ENCODE peak calls at places on chromosome 6, in seven cellular contexts. One of them, this sample, is unnamed.

GRCh38 chr6:43584892-43585570 is 9.0 kb downstream of the POLH start:
- DNase-seq in WTC11: no peak
- DNase-seq in H1: no peak
- DNase-seq in GM13976: no peak
- DNase-seq in CD4-positive, alpha-beta T cell: no peak
- DNase-seq in prostate gland: no peak
- DNase-seq in fibroblast of the aortic adventitia: no peak
- DNase-seq in this sample: peak; percentile 20

GRCh38 chr6:170007468-170008240 is 256.2 kb downstream of the ERMARD start:
- DNase-seq in WTC11: peak; percentile 44
- DNase-seq in H1: no peak
- DNase-seq in GM13976: no peak
- DNase-seq in CD4-positive, alpha-beta T cell: no peak
- DNase-seq in prostate gland: no peak
- DNase-seq in fibroblast of the aortic adventitia: no peak
- DNase-seq in this sample: no peak

GRCh38 chr6:97282726-97283617 is at the start of gene MMS22L:
- DNase-seq in WTC11: peak; percentile 95
- DNase-seq in H1: peak; percentile 82
- DNase-seq in GM13976: peak; percentile 93
- DNase-seq in CD4-positive, alpha-beta T cell: peak; percentile 86
- DNase-seq in prostate gland: peak; percentile 93
- DNase-seq in fibroblast of the aortic adventitia: peak; percentile 96
- DNase-seq in this sample: peak; percentile 93

GRCh38 chr6:34237722-34238506 is 1.2 kb downstream of the HMGA1 start:
- DNase-seq in WTC11: peak; percentile 54
- DNase-seq in H1: no peak
- DNase-seq in GM13976: peak; percentile 69
- DNase-seq in CD4-positive, alpha-beta T cell: peak; percentile 57
- DNase-seq in prostate gland: no peak
- DNase-seq in fibroblast of the aortic adventitia: no peak
- DNase-seq in this sample: peak; percentile 87

GRCh38 chr6:25156123-25156522 is 123.1 kb upstream of the CARMIL1 start:
- DNase-seq in WTC11: no peak
- DNase-seq in H1: no peak
- DNase-seq in GM13976: no peak
- DNase-seq in CD4-positive, alpha-beta T cell: no peak
- DNase-seq in prostate gland: no peak
- DNase-seq in fibroblast of the aortic adventitia: no peak
- DNase-seq in this sample: no peak

GRCh38 chr6:40550096-40550731 is 37.0 kb downstream of the LRFN2 start:
- DNase-seq in WTC11: no peak
- DNase-seq in H1: no peak
- DNase-seq in GM13976: peak; percentile 50
- DNase-seq in CD4-positive, alpha-beta T cell: no peak
- DNase-seq in prostate gland: peak; percentile 8
- DNase-seq in fibroblast of the aortic adventitia: peak; percentile 61
- DNase-seq in this sample: peak; percentile 35

GRCh38 chr6:118665011-118665410 is 13.6 kb upstream of the CEP85L start:
- DNase-seq in WTC11: no peak
- DNase-seq in H1: no peak
- DNase-seq in GM13976: no peak
- DNase-seq in CD4-positive, alpha-beta T cell: no peak
- DNase-seq in prostate gland: no peak
- DNase-seq in fibroblast of the aortic adventitia: no peak
- DNase-seq in this sample: no peak

GRCh38 chr6:7131390-7131789 is 23.6 kb downstream of the RREB1 start:
- DNase-seq in WTC11: no peak
- DNase-seq in H1: no peak
- DNase-seq in GM13976: no peak
- DNase-seq in CD4-positive, alpha-beta T cell: no peak
- DNase-seq in prostate gland: no peak
- DNase-seq in fibroblast of the aortic adventitia: no peak
- DNase-seq in this sample: no peak

GRCh38 chr6:156646496-156646895 is 130.7 kb upstream of the ARID1B start:
- DNase-seq in WTC11: no peak
- DNase-seq in H1: no peak
- DNase-seq in GM13976: no peak
- DNase-seq in CD4-positive, alpha-beta T cell: no peak
- DNase-seq in prostate gland: no peak
- DNase-seq in fibroblast of the aortic adventitia: no peak
- DNase-seq in this sample: no peak

GRCh38 chr6:168718821-168719475 is 278.0 kb downstream of the SMOC2 start:
- DNase-seq in WTC11: no peak
- DNase-seq in H1: no peak
- DNase-seq in GM13976: no peak
- DNase-seq in CD4-positive, alpha-beta T cell: no peak
- DNase-seq in prostate gland: no peak
- DNase-seq in fibroblast of the aortic adventitia: no peak
- DNase-seq in this sample: no peak

GRCh38 chr6:87393026-87393622 is 14.6 kb upstream of the CFAP206 start:
- DNase-seq in WTC11: no peak
- DNase-seq in H1: no peak
- DNase-seq in GM13976: peak; percentile 41
- DNase-seq in CD4-positive, alpha-beta T cell: peak; percentile 20
- DNase-seq in prostate gland: peak; percentile 61
- DNase-seq in fibroblast of the aortic adventitia: peak; percentile 73
- DNase-seq in this sample: peak; percentile 55

GRCh38 chr6:35240838-35241801 is 18.4 kb upstream of the ZNF76 start:
- DNase-seq in WTC11: peak; percentile 95
- DNase-seq in H1: peak; percentile 64
- DNase-seq in GM13976: peak; percentile 86
- DNase-seq in CD4-positive, alpha-beta T cell: peak; percentile 64
- DNase-seq in prostate gland: peak; percentile 68
- DNase-seq in fibroblast of the aortic adventitia: peak; percentile 53
- DNase-seq in this sample: peak; percentile 72

GRCh38 chr6:23589811-23590210 is 536.2 kb upstream of the NRSN1 start:
- DNase-seq in WTC11: no peak
- DNase-seq in H1: no peak
- DNase-seq in GM13976: no peak
- DNase-seq in CD4-positive, alpha-beta T cell: no peak
- DNase-seq in prostate gland: no peak
- DNase-seq in fibroblast of the aortic adventitia: no peak
- DNase-seq in this sample: no peak

GRCh38 chr6:163457637-163458561 is 43.4 kb downstream of the QKI start:
- DNase-seq in WTC11: no peak
- DNase-seq in H1: no peak
- DNase-seq in GM13976: no peak
- DNase-seq in CD4-positive, alpha-beta T cell: no peak
- DNase-seq in prostate gland: no peak
- DNase-seq in fibroblast of the aortic adventitia: peak; percentile 89
- DNase-seq in this sample: no peak

GRCh38 chr6:160919713-160920112 is 71.9 kb upstream of the MAP3K4 start:
- DNase-seq in WTC11: no peak
- DNase-seq in H1: no peak
- DNase-seq in GM13976: no peak
- DNase-seq in CD4-positive, alpha-beta T cell: no peak
- DNase-seq in prostate gland: no peak
- DNase-seq in fibroblast of the aortic adventitia: peak; percentile 91
- DNase-seq in this sample: no peak

GRCh38 chr6:83231146-83231545 is 38.0 kb downstream of the RWDD2A start:
- DNase-seq in WTC11: no peak
- DNase-seq in H1: no peak
- DNase-seq in GM13976: no peak
- DNase-seq in CD4-positive, alpha-beta T cell: no peak
- DNase-seq in prostate gland: no peak
- DNase-seq in fibroblast of the aortic adventitia: peak; percentile 93
- DNase-seq in this sample: no peak

GRCh38 chr6:12717356-12717755 is 789 bp downstream of the PHACTR1 start:
- DNase-seq in WTC11: no peak
- DNase-seq in H1: no peak
- DNase-seq in GM13976: no peak
- DNase-seq in CD4-positive, alpha-beta T cell: no peak
- DNase-seq in prostate gland: no peak
- DNase-seq in fibroblast of the aortic adventitia: no peak
- DNase-seq in this sample: no peak

GRCh38 chr6:147297124-147297523 is 92.9 kb downstream of the STXBP5 start:
- DNase-seq in WTC11: no peak
- DNase-seq in H1: no peak
- DNase-seq in GM13976: no peak
- DNase-seq in CD4-positive, alpha-beta T cell: no peak
- DNase-seq in prostate gland: no peak
- DNase-seq in fibroblast of the aortic adventitia: no peak
- DNase-seq in this sample: no peak

GRCh38 chr6:168124161-168124560 is 45.1 kb upstream of the FRMD1 start:
- DNase-seq in WTC11: no peak
- DNase-seq in H1: no peak
- DNase-seq in GM13976: no peak
- DNase-seq in CD4-positive, alpha-beta T cell: no peak
- DNase-seq in prostate gland: no peak
- DNase-seq in fibroblast of the aortic adventitia: no peak
- DNase-seq in this sample: no peak

GRCh38 chr6:2744778-2745177 is 5.9 kb downstream of the MYLK4 start:
- DNase-seq in WTC11: no peak
- DNase-seq in H1: no peak
- DNase-seq in GM13976: no peak
- DNase-seq in CD4-positive, alpha-beta T cell: no peak
- DNase-seq in prostate gland: no peak
- DNase-seq in fibroblast of the aortic adventitia: no peak
- DNase-seq in this sample: no peak

GRCh38 chr6:2745246-2745645 is 5.5 kb downstream of the MYLK4 start:
- DNase-seq in WTC11: no peak
- DNase-seq in H1: no peak
- DNase-seq in GM13976: no peak
- DNase-seq in CD4-positive, alpha-beta T cell: no peak
- DNase-seq in prostate gland: no peak
- DNase-seq in fibroblast of the aortic adventitia: no peak
- DNase-seq in this sample: no peak

GRCh38 chr6:2743280-2744205 is 7.2 kb downstream of the MYLK4 start:
- DNase-seq in WTC11: no peak
- DNase-seq in H1: no peak
- DNase-seq in GM13976: no peak
- DNase-seq in CD4-positive, alpha-beta T cell: no peak
- DNase-seq in prostate gland: no peak
- DNase-seq in fibroblast of the aortic adventitia: no peak
- DNase-seq in this sample: no peak

GRCh38 chr6:2746557-2747061 is 4.1 kb downstream of the MYLK4 start:
- DNase-seq in WTC11: no peak
- DNase-seq in H1: no peak
- DNase-seq in GM13976: no peak
- DNase-seq in CD4-positive, alpha-beta T cell: no peak
- DNase-seq in prostate gland: no peak
- DNase-seq in fibroblast of the aortic adventitia: no peak
- DNase-seq in this sample: no peak

GRCh38 chr6:2744206-2744771 is 6.4 kb downstream of the MYLK4 start:
- DNase-seq in WTC11: no peak
- DNase-seq in H1: no peak
- DNase-seq in GM13976: no peak
- DNase-seq in CD4-positive, alpha-beta T cell: no peak
- DNase-seq in prostate gland: no peak
- DNase-seq in fibroblast of the aortic adventitia: peak; percentile 18
- DNase-seq in this sample: no peak
- TF ChIP-seq CTCF in WTC11: no peak
- TF ChIP-seq CTCF in H1: peak; percentile 35
- TF ChIP-seq CTCF in GM13976: no peak
- TF ChIP-seq CTCF in CD4-positive, alpha-beta T cell: no peak
- TF ChIP-seq CTCF in prostate gland: no peak
- TF ChIP-seq CTCF in fibroblast of the aortic adventitia: peak; percentile 29
- TF ChIP-seq CTCF in this sample: peak; percentile 34

GRCh38 chr6:117482240-117483003 is at the start of gene DCBLD1:
- DNase-seq in WTC11: peak; percentile 78
- DNase-seq in H1: no peak
- DNase-seq in GM13976: peak; percentile 87
- DNase-seq in CD4-positive, alpha-beta T cell: no peak
- DNase-seq in prostate gland: peak; percentile 63
- DNase-seq in fibroblast of the aortic adventitia: peak; percentile 61
- DNase-seq in this sample: no peak
- TF ChIP-seq CTCF in WTC11: no peak
- TF ChIP-seq CTCF in H1: no peak
- TF ChIP-seq CTCF in GM13976: no peak
- TF ChIP-seq CTCF in CD4-positive, alpha-beta T cell: no peak
- TF ChIP-seq CTCF in prostate gland: no peak
- TF ChIP-seq CTCF in fibroblast of the aortic adventitia: no peak
- TF ChIP-seq CTCF in this sample: no peak

GRCh38 chr6:90383212-90383611 is 86.6 kb upstream of the BACH2 start:
- DNase-seq in WTC11: no peak
- DNase-seq in H1: no peak
- DNase-seq in GM13976: no peak
- DNase-seq in CD4-positive, alpha-beta T cell: no peak
- DNase-seq in prostate gland: no peak
- DNase-seq in fibroblast of the aortic adventitia: no peak
- DNase-seq in this sample: no peak
- TF ChIP-seq CTCF in WTC11: no peak
- TF ChIP-seq CTCF in H1: no peak
- TF ChIP-seq CTCF in GM13976: no peak
- TF ChIP-seq CTCF in CD4-positive, alpha-beta T cell: no peak
- TF ChIP-seq CTCF in prostate gland: no peak
- TF ChIP-seq CTCF in fibroblast of the aortic adventitia: no peak
- TF ChIP-seq CTCF in this sample: no peak

DNA sequence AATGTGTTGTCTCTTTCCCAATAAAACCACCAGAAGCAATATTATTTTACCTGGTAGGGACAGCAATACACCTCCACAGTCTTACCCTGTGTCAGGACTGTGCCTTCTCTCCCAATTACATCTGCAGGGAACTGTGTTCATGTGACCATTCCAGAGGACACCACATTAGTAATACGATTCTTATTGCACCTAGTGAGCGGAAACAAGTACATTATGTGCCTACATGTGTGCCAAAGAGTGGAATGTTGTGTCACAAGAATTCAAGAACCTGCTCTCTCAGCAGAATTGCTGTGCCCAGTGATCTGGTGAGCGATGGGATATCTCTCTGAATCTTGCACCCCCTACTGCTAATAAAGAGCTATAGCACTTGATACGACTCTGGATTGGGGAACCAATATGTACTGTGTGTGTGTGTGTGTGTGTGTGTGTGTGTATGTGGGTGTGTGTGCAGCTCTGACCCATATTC is 57.4 kb upstream of the FOXC1 start:
- DNase-seq in WTC11: no peak
- DNase-seq in H1: no peak
- DNase-seq in GM13976: peak; percentile 52
- DNase-seq in CD4-positive, alpha-beta T cell: no peak
- DNase-seq in prostate gland: no peak
- DNase-seq in fibroblast of the aortic adventitia: peak; percentile 47
- DNase-seq in this sample: no peak
- TF ChIP-seq CTCF in WTC11: no peak
- TF ChIP-seq CTCF in H1: peak; percentile 48
- TF ChIP-seq CTCF in GM13976: no peak
- TF ChIP-seq CTCF in CD4-positive, alpha-beta T cell: peak; percentile 30
- TF ChIP-seq CTCF in prostate gland: no peak
- TF ChIP-seq CTCF in fibroblast of the aortic adventitia: peak; percentile 47
- TF ChIP-seq CTCF in this sample: peak; percentile 43

GRCh38 chr6:125027287-125027686 is 65.0 kb downstream of the RNF217 start:
- DNase-seq in WTC11: no peak
- DNase-seq in H1: no peak
- DNase-seq in GM13976: no peak
- DNase-seq in CD4-positive, alpha-beta T cell: no peak
- DNase-seq in prostate gland: no peak
- DNase-seq in fibroblast of the aortic adventitia: no peak
- DNase-seq in this sample: no peak
- TF ChIP-seq CTCF in WTC11: no peak
- TF ChIP-seq CTCF in H1: no peak
- TF ChIP-seq CTCF in GM13976: no peak
- TF ChIP-seq CTCF in CD4-positive, alpha-beta T cell: no peak
- TF ChIP-seq CTCF in prostate gland: no peak
- TF ChIP-seq CTCF in fibroblast of the aortic adventitia: no peak
- TF ChIP-seq CTCF in this sample: no peak

GRCh38 chr6:122789862-122790739 is 1.0 kb downstream of the SMPDL3A start:
- DNase-seq in WTC11: peak; percentile 42
- DNase-seq in H1: no peak
- DNase-seq in GM13976: peak; percentile 51
- DNase-seq in CD4-positive, alpha-beta T cell: no peak
- DNase-seq in prostate gland: peak; percentile 36
- DNase-seq in fibroblast of the aortic adventitia: peak; percentile 17
- DNase-seq in this sample: no peak
- TF ChIP-seq CTCF in WTC11: no peak
- TF ChIP-seq CTCF in H1: no peak
- TF ChIP-seq CTCF in GM13976: no peak
- TF ChIP-seq CTCF in CD4-positive, alpha-beta T cell: no peak
- TF ChIP-seq CTCF in prostate gland: no peak
- TF ChIP-seq CTCF in fibroblast of the aortic adventitia: no peak
- TF ChIP-seq CTCF in this sample: no peak